ENCODE peak calls at places on chromosomes 2 and 18, in eight cellular contexts. D, Q, J, C, W, H, K and L are unnamed samples.

GRCh38 chr2:49351531-49351930 is 197.2 kb upstream of the FSHR start:
- DNase-seq in J (no peak), C (no peak), Q (no peak), H (no peak), K (no peak), W (no peak), D (no peak), L (no peak)

GRCh38 chr2:206478340-206478739 is 35.0 kb downstream of the ADAM23 start:
- DNase-seq in D (no peak), H (no peak), Q (no peak), C (no peak), J (no peak), W (no peak), K (no peak), L (no peak)

GRCh38 chr18:54392621-54393023 is 34.9 kb downstream of the C18orf54 start:
- DNase-seq in J (no peak), D (peak), Q (peak), H (peak), W (no peak), K (no peak), C (peak), L (peak)

GRCh38 chr2:72917138-72917874 is at the start of gene EMX1:
- DNase-seq in W (no peak), C (no peak), J (no peak), D (no peak), Q (peak), K (no peak), H (no peak), L (peak)

GRCh38 chr2:207505180-207505579 is 24.6 kb upstream of the CREB1 start:
- DNase-seq in C (no peak), J (no peak), D (no peak), W (no peak), H (no peak), Q (no peak), K (no peak), L (no peak)

GRCh38 chr2:55428258-55428657 is 8.6 kb upstream of the CCDC88A start:
- DNase-seq in J (no peak), C (no peak), W (no peak), K (no peak), Q (no peak), H (no peak), D (no peak), L (no peak)

GRCh38 chr2:132038179-132038882 is 123.4 kb downstream of the ANKRD30BL start:
- DNase-seq in Q (no peak), D (peak), K (no peak), H (no peak), J (no peak), W (no peak), C (no peak), L (no peak)

GRCh38 chr18:23627325-23627724 is 35.4 kb downstream of the ANKRD29 start:
- DNase-seq in D (peak), H (no peak), W (no peak), Q (no peak), C (no peak), J (no peak), K (no peak), L (no peak)

GRCh38 chr18:62437520-62438329 is 85.1 kb upstream of the ZCCHC2 start:
- DNase-seq in C (no peak), J (no peak), W (no peak), K (no peak), Q (no peak), H (no peak), D (peak), L (no peak)

GRCh38 chr2:39058101-39058500 is 62.8 kb downstream of the SOS1 start:
- DNase-seq in J (no peak), C (no peak), D (no peak), H (no peak), Q (no peak), K (no peak), W (no peak), L (no peak)

GRCh38 chr2:157257312-157258252 is at the start of gene GALNT5:
- DNase-seq in K (no peak), D (peak), C (no peak), J (no peak), H (no peak), W (no peak), Q (no peak), L (peak)

GRCh38 chr2:203605302-203605701 is 70.2 kb upstream of the RAPH1 start:
- DNase-seq in W (no peak), J (no peak), D (no peak), H (no peak), Q (no peak), K (no peak), C (no peak), L (no peak)

GRCh38 chr2:180799141-180799540 is 181.3 kb upstream of the UBE2E3 start:
- DNase-seq in C (no peak), W (no peak), K (no peak), H (no peak), D (no peak), Q (no peak), J (no peak), L (no peak)

GRCh38 chr2:100755441-100755840 is 64.5 kb upstream of the NPAS2 start:
- DNase-seq in K (no peak), H (no peak), Q (no peak), W (no peak), D (no peak), J (no peak), C (no peak), L (no peak)

GRCh38 chr2:164430166-164430783 is 191.0 kb downstream of the GRB14 start:
- DNase-seq in W (no peak), C (peak), K (peak), J (no peak), H (no peak), D (peak), Q (peak), L (peak)

GRCh38 chr2:172672114-172672513 is 63.5 kb upstream of the RAPGEF4 start:
- DNase-seq in J (no peak), H (no peak), Q (no peak), D (no peak), W (no peak), K (no peak), C (no peak), L (no peak)

GRCh38 chr2:65639156-65639876 is 206.9 kb upstream of the SPRED2 start:
- DNase-seq in J (no peak), H (no peak), D (no peak), C (no peak), W (no peak), Q (no peak), K (no peak), L (no peak)

GRCh38 chr18:67261931-67262552 is 254.5 kb downstream of the DSEL start:
- DNase-seq in C (no peak), Q (no peak), W (no peak), H (no peak), J (no peak), D (no peak), K (no peak), L (no peak)

GRCh38 chr2:70964596-70965386 is 13.6 kb upstream of the ANKRD53 start:
- DNase-seq in Q (no peak), W (peak), J (peak), K (peak), H (peak), D (peak), C (peak), L (peak)

GRCh38 chr2:29329899-29330298 is 214.7 kb downstream of the CLIP4 start:
- DNase-seq in H (no peak), J (no peak), K (no peak), Q (no peak), C (no peak), W (no peak), D (no peak), L (no peak)

GRCh38 chr18:10299686-10300085 is 154.7 kb upstream of the APCDD1 start:
- DNase-seq in C (peak), J (no peak), W (no peak), H (peak), Q (no peak), K (peak), D (peak), L (no peak)

GRCh38 chr2:42100696-42101585 is 53.1 kb downstream of the PKDCC start:
- DNase-seq in Q (no peak), D (peak), H (no peak), W (peak), C (no peak), J (peak), K (no peak), L (no peak)

GRCh38 chr2:128311755-128312341 is 6.8 kb downstream of the HS6ST1 start:
- DNase-seq in D (no peak), K (no peak), J (peak), W (no peak), Q (no peak), H (no peak), C (no peak), L (peak)

GRCh38 chr2:673615-674318 is 3.4 kb downstream of the TMEM18 start:
- DNase-seq in J (no peak), W (no peak), H (no peak), D (peak), C (no peak), K (no peak), Q (no peak), L (no peak)

GRCh38 chr2:101022221-101022620 is 20.1 kb downstream of the RPL31 start:
- DNase-seq in C (no peak), Q (no peak), J (no peak), K (no peak), H (no peak), W (no peak), D (no peak), L (no peak)